ENCODE peak calls at places on chromosomes 6 and 20, in five cellular contexts. T, V, S, Z and M are unnamed samples.

GRCh38 chr6:20569000-20569610 is 34.8 kb downstream of the CDKAL1 start:
- DNase-seq in T (peak), V (no peak), S (no peak), Z (no peak), M (no peak)

GRCh38 chr20:14896569-14896968 is 559.2 kb upstream of the FLRT3 start:
- DNase-seq in T (no peak), V (no peak), S (no peak), Z (no peak), M (no peak)

GRCh38 chr6:16243055-16243454 is 4.7 kb downstream of the GMPR start:
- DNase-seq in T (peak), V (no peak), S (peak), Z (no peak), M (no peak)

GRCh38 chr20:62215991-62216635 is 4.0 kb downstream of the HRH3 start:
- DNase-seq in T (no peak), V (no peak), S (no peak), Z (no peak), M (no peak)

GRCh38 chr6:163339466-163339865 is 75.1 kb upstream of the QKI start:
- DNase-seq in T (no peak), V (no peak), S (no peak), Z (no peak), M (no peak)

GRCh38 chr6:166954118-166954713 is 2.1 kb downstream of the RNASET2 start:
- DNase-seq in T (no peak), V (no peak), S (no peak), Z (no peak), M (no peak)

GRCh38 chr20:16173044-16173443 is 400.2 kb downstream of the KIF16B start:
- DNase-seq in T (no peak), V (no peak), S (no peak), Z (no peak), M (no peak)

GRCh38 chr6:34358389-34358906 is 34.0 kb downstream of the NUDT3 start:
- DNase-seq in T (peak), V (no peak), S (no peak), Z (no peak), M (no peak)

GRCh38 chr6:140537834-140538680 is 1163.6 kb upstream of the CITED2 start:
- DNase-seq in T (peak), V (peak), S (peak), Z (no peak), M (peak)

GRCh38 chr20:45034436-45034835 is 66.5 kb downstream of the KCNS1 start:
- DNase-seq in T (no peak), V (no peak), S (no peak), Z (no peak), M (no peak)

GRCh38 chr6:116884530-116884929 is 7.5 kb downstream of the RFX6 start:
- DNase-seq in T (no peak), V (no peak), S (no peak), Z (no peak), M (no peak)

GRCh38 chr6:19180348-19181073 is 656.7 kb upstream of the ID4 start:
- DNase-seq in T (no peak), V (no peak), S (no peak), Z (no peak), M (no peak)

GRCh38 chr20:62636446-62636845 is 5.9 kb upstream of the SLCO4A1 start:
- DNase-seq in T (no peak), V (no peak), S (no peak), Z (no peak), M (no peak)

GRCh38 chr20:5031206-5031557 is 29.9 kb upstream of the SLC23A2 start:
- DNase-seq in T (no peak), V (no peak), S (peak), Z (no peak), M (no peak)

DNA sequence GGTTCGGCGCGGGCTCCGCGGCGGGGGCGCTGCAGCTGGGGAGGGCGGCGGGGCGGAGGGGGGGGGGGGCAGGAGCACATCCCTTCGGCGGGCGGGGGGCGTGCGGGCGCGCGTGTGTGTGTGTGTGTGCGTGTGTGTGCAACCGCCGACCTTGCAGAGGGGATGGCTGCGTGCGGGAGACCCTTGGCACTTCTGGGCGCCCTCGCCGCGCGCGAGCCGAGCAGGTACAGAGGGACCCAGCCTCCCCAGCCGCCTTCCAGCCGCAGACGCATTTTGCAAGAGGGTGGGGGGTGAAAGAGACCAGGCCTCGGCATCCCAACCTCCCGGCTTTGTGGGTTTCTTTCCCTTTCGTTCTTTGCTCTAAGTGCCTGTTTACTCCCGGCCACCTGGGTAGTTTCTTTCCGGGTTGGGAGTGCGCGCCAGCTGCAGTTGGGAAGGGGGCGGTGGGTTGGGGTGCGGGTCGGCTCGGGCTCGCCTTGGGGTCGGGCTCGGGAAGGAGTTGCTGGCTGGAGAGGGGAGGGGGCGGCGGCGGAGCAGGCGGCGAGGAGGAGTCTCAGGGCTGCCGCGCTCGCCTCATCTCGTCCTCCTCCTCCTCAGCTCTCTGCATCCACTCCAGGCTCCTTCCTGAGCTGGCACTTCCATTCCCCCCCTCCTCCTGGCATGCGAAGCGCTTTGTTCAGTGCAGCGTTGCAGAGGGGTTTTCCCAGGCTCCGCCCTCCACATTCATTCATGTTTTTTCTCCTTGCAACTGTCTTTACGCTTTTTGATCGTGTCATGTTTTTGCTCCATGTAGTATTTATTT is 655 bp downstream of the HIVEP1 start:
- DNase-seq in T (peak), V (peak), S (peak), Z (peak), M (peak)
- H3K14ac ChIP-seq in T (peak), V (peak), S (peak), Z (no peak), M (peak)

GRCh38 chr6:84329077-84329476 is 101.6 kb upstream of the CEP162 start:
- DNase-seq in T (no peak), V (no peak), S (no peak), Z (no peak), M (no peak)
- H3K14ac ChIP-seq in T (no peak), V (no peak), S (no peak), Z (no peak), M (no peak)

GRCh38 chr20:49185071-49185757 is 2.9 kb downstream of the STAU1 start:
- DNase-seq in T (no peak), V (no peak), S (no peak), Z (no peak), M (no peak)

GRCh38 chr20:49184691-49185070 is 3.5 kb downstream of the STAU1 start:
- DNase-seq in T (no peak), V (no peak), S (no peak), Z (no peak), M (no peak)

GRCh38 chr20:49186535-49187329 is 1.4 kb downstream of the STAU1 start:
- DNase-seq in T (peak), V (peak), S (peak), Z (no peak), M (no peak)

GRCh38 chr20:49188101-49188784 is at the start of gene STAU1:
- DNase-seq in T (peak), V (peak), S (peak), Z (peak), M (peak)

DNA sequence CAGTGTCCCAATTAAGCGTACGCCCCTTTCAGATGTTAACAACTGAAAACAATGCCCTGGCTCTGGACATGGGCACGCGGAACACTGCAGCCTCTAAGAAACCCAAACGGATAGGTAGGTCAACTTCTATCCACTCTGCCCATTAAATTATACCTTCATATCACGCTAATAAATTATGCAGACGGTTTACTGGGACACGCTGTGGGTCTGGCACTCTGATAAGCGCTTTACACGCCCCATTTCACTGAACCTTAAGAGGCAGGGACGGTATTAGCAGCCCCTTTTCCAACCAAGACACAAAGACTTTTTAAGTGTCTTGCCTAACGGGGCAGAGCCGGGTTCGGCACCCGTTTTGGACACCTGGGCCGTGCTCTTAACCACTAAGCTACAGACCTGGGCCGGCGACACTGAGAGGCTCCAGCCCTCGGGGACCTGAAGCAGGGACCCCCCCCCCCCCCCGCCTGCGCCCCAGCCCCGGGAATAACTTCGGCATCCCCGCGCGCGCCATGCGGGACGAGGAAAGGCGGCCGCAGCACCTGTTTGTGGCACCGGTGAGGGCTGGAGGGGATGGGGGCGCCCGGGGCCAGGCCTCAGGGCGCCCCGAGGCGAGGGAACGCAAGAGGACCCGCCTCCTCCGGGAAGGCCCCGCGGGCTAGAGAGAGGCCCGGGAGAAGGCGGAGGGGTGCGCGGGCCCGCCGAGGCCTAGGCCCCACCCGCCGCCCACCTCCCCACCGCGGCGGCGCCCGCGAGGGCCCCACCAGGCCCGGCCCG is 619 bp downstream of the STAU1 start:
- DNase-seq in T (no peak), V (peak), S (peak), Z (no peak), M (peak)
- H3K14ac ChIP-seq in T (peak), V (peak), S (peak), Z (no peak), M (no peak)

DNA sequence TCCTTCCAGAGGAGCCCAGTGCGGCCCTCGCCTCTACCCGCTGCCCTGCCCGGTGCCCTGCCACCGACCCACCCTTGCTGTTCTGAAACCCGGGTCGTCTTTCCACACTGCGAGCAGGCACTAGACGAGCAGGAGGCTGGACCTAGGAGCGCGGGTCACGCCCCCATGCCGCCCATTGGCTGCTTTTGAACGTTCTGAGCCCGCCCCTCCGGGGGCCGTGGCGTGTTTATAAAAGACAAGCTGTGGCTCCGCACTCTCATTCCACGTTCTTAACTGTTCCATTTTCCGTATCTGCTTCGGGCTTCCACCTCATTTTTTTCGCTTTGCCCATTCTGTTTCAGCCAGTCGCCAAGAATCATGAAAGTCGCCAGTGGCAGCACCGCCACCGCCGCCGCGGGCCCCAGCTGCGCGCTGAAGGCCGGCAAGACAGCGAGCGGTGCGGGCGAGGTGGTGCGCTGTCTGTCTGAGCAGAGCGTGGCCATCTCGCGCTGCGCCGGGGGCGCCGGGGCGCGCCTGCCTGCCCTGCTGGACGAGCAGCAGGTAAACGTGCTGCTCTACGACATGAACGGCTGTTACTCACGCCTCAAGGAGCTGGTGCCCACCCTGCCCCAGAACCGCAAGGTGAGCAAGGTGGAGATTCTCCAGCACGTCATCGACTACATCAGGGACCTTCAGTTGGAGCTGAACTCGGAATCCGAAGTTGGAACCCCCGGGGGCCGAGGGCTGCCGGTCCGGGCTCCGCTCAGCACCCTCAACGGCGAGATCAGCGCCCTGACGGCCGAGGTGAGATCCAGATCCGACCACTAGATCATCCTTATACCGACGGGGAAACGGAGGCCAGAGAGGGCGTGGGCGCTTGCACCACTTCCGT is at the start of gene ID1:
- DNase-seq in T (peak), V (peak), S (peak), Z (peak), M (peak)
- H3K14ac ChIP-seq in T (peak), V (no peak), S (peak), Z (peak), M (peak)

GRCh38 chr20:57241592-57241991 is 24.8 kb downstream of the BMP7 start:
- DNase-seq in T (no peak), V (no peak), S (no peak), Z (no peak), M (no peak)
- H3K14ac ChIP-seq in T (no peak), V (no peak), S (no peak), Z (no peak), M (no peak)

GRCh38 chr6:32969685-32970412 is 1.5 kb downstream of the BRD2 start:
- DNase-seq in T (peak), V (peak), S (peak), Z (no peak), M (peak)
- H3K14ac ChIP-seq in T (peak), V (peak), S (peak), Z (peak), M (peak)